ENCODE peak calls at places on chromosomes 1 and 21, in nine cellular contexts. C, U, W, T, V, N, S, D and R are unnamed samples.

GRCh38 chr1:39877980-39878956 is 5.0 kb downstream of the TRIT1 start:
- DNase-seq in D (no peak), S (no peak), W (no peak), V (no peak), T (no peak), C (no peak), N (no peak), U (no peak), R (no peak)

GRCh38 chr1:68624233-68624632 is 127.4 kb upstream of the DEPDC1 start:
- DNase-seq in W (peak), N (no peak), U (no peak), V (no peak), S (no peak), T (no peak), C (no peak), D (no peak), R (no peak)

GRCh38 chr1:40316595-40317393 is at the start of gene COL9A2:
- DNase-seq in N (peak), D (no peak), T (no peak), S (peak), U (peak), C (peak), W (peak), V (no peak), R (peak)

GRCh38 chr1:2533356-2533755 is 3.3 kb upstream of the HES5 start:
- DNase-seq in D (no peak), S (no peak), C (no peak), U (no peak), T (no peak), V (no peak), N (no peak), W (no peak), R (no peak)

GRCh38 chr1:13826591-13826990 is 126.6 kb downstream of the PRDM2 start:
- DNase-seq in D (no peak), N (no peak), S (no peak), T (no peak), U (no peak), W (no peak), C (no peak), V (no peak), R (no peak)

GRCh38 chr1:231121533-231121932 is 40.3 kb upstream of the TRIM67 start:
- DNase-seq in W (no peak), N (no peak), S (no peak), U (no peak), V (no peak), D (no peak), C (no peak), T (no peak), R (no peak)

GRCh38 chr1:51488372-51489050 is 30.6 kb downstream of the EPS15 start:
- DNase-seq in T (no peak), N (no peak), U (no peak), S (no peak), C (no peak), D (no peak), V (peak), W (no peak), R (no peak)

GRCh38 chr1:215257280-215257679 is 174.7 kb downstream of the KCNK2 start:
- DNase-seq in C (no peak), U (no peak), N (no peak), D (no peak), W (no peak), S (no peak), V (no peak), T (no peak), R (no peak)

GRCh38 chr1:168842916-168843315 is 113.9 kb upstream of the DPT start:
- DNase-seq in D (no peak), U (no peak), W (no peak), S (no peak), C (peak), T (no peak), N (no peak), V (no peak), R (no peak)

GRCh38 chr1:169466259-169467230 is 19.2 kb downstream of the SLC19A2 start:
- DNase-seq in S (no peak), T (no peak), D (no peak), C (peak), U (peak), V (peak), W (no peak), N (no peak), R (no peak)

GRCh38 chr21:36705679-36706481 is 7.0 kb downstream of the SIM2 start:
- DNase-seq in T (no peak), S (no peak), N (no peak), V (no peak), C (no peak), D (no peak), W (peak), U (no peak), R (no peak)

GRCh38 chr21:31111093-31111492 is 72.8 kb upstream of the KRTAP19-8 start:
- DNase-seq in T (no peak), D (no peak), W (no peak), S (no peak), V (peak), C (no peak), N (no peak), U (no peak), R (no peak)

GRCh38 chr1:222817529-222817928 is 2.7 kb downstream of the DISP1 start:
- DNase-seq in W (no peak), T (no peak), V (no peak), S (no peak), N (no peak), U (peak), D (no peak), C (no peak), R (no peak)

GRCh38 chr1:210830034-210831028 is 303.6 kb downstream of the KCNH1 start:
- DNase-seq in S (no peak), T (no peak), V (no peak), C (peak), D (no peak), N (no peak), W (no peak), U (no peak), R (no peak)

GRCh38 chr21:45316871-45317400 is 29.2 kb upstream of the POFUT2 start:
- DNase-seq in U (no peak), N (no peak), S (no peak), T (no peak), W (no peak), D (no peak), C (no peak), V (no peak), R (no peak)

GRCh38 chr21:15498455-15498854 is 231.3 kb upstream of the USP25 start:
- DNase-seq in U (no peak), N (no peak), V (no peak), C (no peak), T (no peak), W (no peak), S (no peak), D (no peak), R (no peak)

GRCh38 chr1:1398677-1399186 is 403 bp downstream of the CCNL2 start:
- DNase-seq in C (no peak), V (no peak), T (no peak), N (no peak), D (no peak), S (no peak), W (no peak), U (no peak), R (no peak)

GRCh38 chr1:91997607-91998195 is 32.1 kb upstream of the EPHX4 start:
- DNase-seq in D (peak), N (peak), C (peak), V (peak), S (no peak), T (peak), W (peak), U (peak), R (peak)

GRCh38 chr21:46168659-46169386 is 13.4 kb upstream of the FTCD start:
- DNase-seq in U (no peak), V (no peak), C (no peak), D (no peak), N (no peak), S (no peak), T (no peak), W (no peak), R (no peak)

GRCh38 chr1:108597041-108597440 is 37.1 kb downstream of the EEIG2 start:
- DNase-seq in U (no peak), S (no peak), C (peak), V (no peak), W (no peak), D (no peak), T (no peak), N (no peak), R (no peak)

GRCh38 chr1:106055900-106056299 is 1000.6 kb upstream of the PRMT6 start:
- DNase-seq in U (no peak), C (no peak), T (no peak), N (no peak), W (no peak), S (no peak), V (peak), D (no peak), R (no peak)

GRCh38 chr1:14815175-14815882 is 216.8 kb downstream of the KAZN start:
- DNase-seq in S (no peak), C (no peak), T (no peak), U (no peak), W (no peak), D (no peak), V (peak), N (no peak), R (no peak)

GRCh38 chr21:36723371-36723881 is 24.5 kb downstream of the SIM2 start:
- DNase-seq in U (no peak), S (no peak), V (no peak), C (no peak), T (no peak), W (no peak), N (no peak), D (no peak), R (no peak)

GRCh38 chr1:243939167-243939848 is 89.3 kb upstream of the AKT3 start:
- DNase-seq in D (no peak), C (no peak), W (no peak), N (no peak), T (no peak), V (no peak), U (no peak), S (no peak), R (no peak)

GRCh38 chr1:91750398-91750996 is 135.5 kb downstream of the TGFBR3 start:
- DNase-seq in T (no peak), S (no peak), N (no peak), D (no peak), C (no peak), W (no peak), V (no peak), U (no peak), R (no peak)

GRCh38 chr1:151832318-151832984 is 849 bp upstream of the RORC start:
- DNase-seq in V (peak), U (peak), N (no peak), S (peak), W (no peak), C (peak), T (no peak), D (no peak), R (no peak)

GRCh38 chr1:164765993-164766720 is 207.2 kb downstream of the PBX1 start:
- DNase-seq in U (no peak), N (no peak), V (no peak), C (no peak), S (no peak), T (no peak), W (no peak), D (no peak), R (no peak)

GRCh38 chr1:189787201-189787600 is 690.5 kb downstream of the BRINP3 start:
- DNase-seq in V (no peak), N (no peak), C (no peak), S (no peak), D (no peak), U (no peak), W (peak), T (no peak), R (no peak)

GRCh38 chr1:192724670-192725069 is 84.2 kb upstream of the RGS2 start:
- DNase-seq in C (no peak), D (no peak), U (no peak), S (no peak), T (no peak), V (no peak), W (no peak), N (no peak), R (no peak)

GRCh38 chr21:45583831-45584509 is 41.7 kb upstream of the SLC19A1 start:
- DNase-seq in C (no peak), V (no peak), S (no peak), D (no peak), W (no peak), N (no peak), U (no peak), T (no peak), R (no peak)